ENCODE peak calls at places on chromosomes 5 and 9, in four cellular contexts. Y, V, I and W are unnamed samples.

GRCh38 chr5:131974956-131975726 is 29.7 kb upstream of the MEIKIN start:
- DNase-seq in Y (no peak), V (no peak), I (no peak), W (no peak)

GRCh38 chr5:154157483-154158378 is 32.8 kb upstream of the GALNT10 start:
- DNase-seq in Y (no peak), V (no peak), I (no peak), W (no peak)

GRCh38 chr5:138974227-138975063 is 99.3 kb upstream of the LRRTM2 start:
- DNase-seq in Y (no peak), V (no peak), I (no peak), W (no peak)

GRCh38 chr9:75432888-75433287 is 344.6 kb downstream of the OSTF1 start:
- DNase-seq in Y (no peak), V (no peak), I (no peak), W (no peak)

GRCh38 chr5:149267241-149267973 is 4.3 kb upstream of the AFAP1L1 start:
- DNase-seq in Y (no peak), V (no peak), I (no peak), W (no peak)

GRCh38 chr5:149702953-149703646 is 27.0 kb upstream of the PPARGC1B start:
- DNase-seq in Y (no peak), V (no peak), I (no peak), W (no peak)

GRCh38 chr9:70415476-70415875 is 1.0 kb upstream of the KLF9 start:
- DNase-seq in Y (no peak), V (no peak), I (no peak), W (no peak)

GRCh38 chr5:14443665-14444064 is 137.9 kb upstream of the OTULINL start:
- DNase-seq in Y (no peak), V (no peak), I (no peak), W (no peak)

GRCh38 chr9:128835246-128836210 is 5.9 kb upstream of the SPOUT1 start:
- DNase-seq in Y (no peak), V (no peak), I (no peak), W (no peak)

GRCh38 chr5:81097733-81098132 is 135.4 kb upstream of the CKMT2 start:
- DNase-seq in Y (no peak), V (peak; percentile 24), I (no peak), W (no peak)

GRCh38 chr5:84239509-84239908 is 145.2 kb downstream of the EDIL3 start:
- DNase-seq in Y (no peak), V (peak; percentile 33), I (no peak), W (no peak)

GRCh38 chr9:84387821-84388220 is 47.3 kb upstream of the SLC28A3 start:
- DNase-seq in Y (no peak), V (no peak), I (no peak), W (no peak)

GRCh38 chr9:134949681-134950403 is 32.1 kb upstream of the FCN1 start:
- DNase-seq in Y (no peak), V (no peak), I (no peak), W (no peak)

GRCh38 chr5:149766460-149767277 is 36.6 kb downstream of the PPARGC1B start:
- DNase-seq in Y (no peak), V (no peak), I (no peak), W (no peak)

GRCh38 chr5:17709011-17709710 is 74.9 kb downstream of the TAF11L14 start:
- DNase-seq in Y (no peak), V (no peak), I (no peak), W (no peak)

GRCh38 chr5:73921746-73922145 is 295.8 kb downstream of the ARHGEF28 start:
- DNase-seq in Y (no peak), V (no peak), I (no peak), W (no peak)

GRCh38 chr5:153807796-153808195 is 230.9 kb downstream of the FAM114A2 start:
- DNase-seq in Y (no peak), V (no peak), I (no peak), W (no peak)

GRCh38 chr9:110114888-110115259 is 93.1 kb downstream of the C9orf152 start:
- DNase-seq in Y (no peak), V (no peak), I (no peak), W (no peak)

GRCh38 chr9:13284011-13284410 is 4.5 kb upstream of the MPDZ start:
- DNase-seq in Y (no peak), V (no peak), I (no peak), W (no peak)